ENCODE peak calls at places on chromosomes 1 and 21, in six cellular contexts. G is Peyer's patch; Y is CD4-positive, CD25-positive, alpha-beta regulatory T cell; W is RWPE1; A is pancreas; X is SK-N-SH. E is an unnamed sample.

GRCh38 chr1:44044071-44044801 is 13.0 kb upstream of the SLC6A9 start:
- DNase-seq in W (no peak), Y (no peak), A (no peak), G (no peak), X (no peak), E (no peak)

GRCh38 chr1:46300673-46301405 is 2.6 kb downstream of the LRRC41 start:
- DNase-seq in X (no peak), Y (no peak), G (peak; percentile 44), W (no peak), A (no peak), E (no peak)

GRCh38 chr1:79469121-79469520 is 462.6 kb upstream of the ADGRL4 start:
- DNase-seq in X (peak; percentile 17), Y (no peak), W (no peak), G (no peak), A (no peak), E (no peak)

GRCh38 chr1:113531321-113531720 is 141.0 kb downstream of the MAGI3 start:
- DNase-seq in W (no peak), A (no peak), Y (no peak), G (no peak), X (no peak), E (no peak)

GRCh38 chr1:57655161-57655560 is 231.3 kb upstream of the DAB1 start:
- DNase-seq in A (no peak), W (no peak), X (no peak), Y (no peak), G (no peak), E (no peak)

GRCh38 chr21:46268371-46268770 is 17.0 kb downstream of the MCM3AP start:
- DNase-seq in Y (no peak), X (no peak), G (no peak), A (no peak), W (no peak), E (no peak)

GRCh38 chr1:119947468-119947867 is 51.2 kb upstream of the ADAM30 start:
- DNase-seq in Y (no peak), W (no peak), A (no peak), X (no peak), G (no peak), E (peak; percentile 39)

GRCh38 chr1:95018602-95019369 is 54.0 kb downstream of the ALG14 start:
- DNase-seq in W (peak; percentile 30), G (no peak), A (no peak), Y (no peak), X (no peak), E (no peak)

GRCh38 chr1:145690587-145691558 is 16.3 kb downstream of the PDZK1 start:
- DNase-seq in A (no peak), G (no peak), Y (no peak), W (peak; percentile 25), X (no peak), E (peak; percentile 69)

GRCh38 chr1:53390261-53390660 is 62.4 kb upstream of the LRP8 start:
- DNase-seq in X (no peak), A (no peak), Y (no peak), W (no peak), G (peak; percentile 62), E (no peak)

GRCh38 chr1:170581041-170581440 is 49.1 kb downstream of the GORAB start:
- DNase-seq in A (no peak), X (no peak), G (no peak), W (no peak), Y (no peak), E (no peak)

GRCh38 chr1:235920596-235921375 is 54.1 kb upstream of the LYST start:
- DNase-seq in Y (no peak), W (no peak), A (no peak), G (no peak), X (peak; percentile 53), E (no peak)

GRCh38 chr1:46043491-46044017 is 88.9 kb downstream of the PIK3R3 start:
- DNase-seq in X (no peak), A (no peak), Y (no peak), W (no peak), G (peak; percentile 78), E (no peak)

GRCh38 chr21:39696620-39697019 is 48.4 kb upstream of the IGSF5 start:
- DNase-seq in Y (no peak), G (peak; percentile 64), X (no peak), A (peak; percentile 81), W (no peak), E (no peak)

GRCh38 chr1:91731815-91732214 is 154.1 kb downstream of the TGFBR3 start:
- DNase-seq in A (no peak), W (peak; percentile 51), Y (no peak), X (no peak), G (no peak), E (no peak)

GRCh38 chr1:39866767-39867166 is 16.5 kb downstream of the TRIT1 start:
- DNase-seq in Y (no peak), X (no peak), A (no peak), G (no peak), W (no peak), E (no peak)

GRCh38 chr21:16169102-16169511 is 439.3 kb downstream of the USP25 start:
- DNase-seq in A (no peak), X (no peak), W (no peak), Y (no peak), G (no peak), E (no peak)

GRCh38 chr1:204506969-204507316 is 9.3 kb upstream of the MDM4 start:
- DNase-seq in A (peak; percentile 73), X (peak; percentile 43), G (peak; percentile 92), W (peak; percentile 74), Y (peak; percentile 79), E (peak; percentile 49)

GRCh38 chr1:7478797-7479499 is 292.1 kb upstream of the VAMP3 start:
- DNase-seq in G (peak; percentile 84), Y (no peak), X (no peak), A (peak; percentile 52), W (no peak), E (peak; percentile 22)

GRCh38 chr1:59908682-59909081 is 17.9 kb downstream of the CYP2J2 start:
- DNase-seq in Y (no peak), W (no peak), A (no peak), X (no peak), G (peak; percentile 51), E (no peak)

GRCh38 chr1:86773331-86774288 is 69.2 kb downstream of the SH3GLB1 start:
- DNase-seq in G (no peak), X (no peak), Y (no peak), W (peak; percentile 66), A (no peak), E (no peak)

GRCh38 chr21:42568834-42569731 is 55.4 kb downstream of the SLC37A1 start:
- DNase-seq in X (no peak), G (peak; percentile 41), A (peak; percentile 41), W (no peak), Y (no peak), E (no peak)

GRCh38 chr21:39180429-39181019 is 2.7 kb downstream of the PSMG1 start:
- DNase-seq in A (no peak), X (no peak), W (no peak), Y (no peak), G (no peak), E (no peak)

GRCh38 chr1:53715478-53715877 is 23.5 kb downstream of the GLIS1 start:
- DNase-seq in G (no peak), X (peak; percentile 64), W (no peak), Y (no peak), A (no peak), E (no peak)

GRCh38 chr21:40717008-40717407 is 129.9 kb downstream of the DSCAM start:
- DNase-seq in G (no peak), A (no peak), Y (no peak), W (no peak), X (no peak), E (no peak)

GRCh38 chr1:93904228-93904627 is 5.0 kb downstream of the GCLM start:
- DNase-seq in G (no peak), X (no peak), A (no peak), Y (no peak), W (no peak), E (no peak)

GRCh38 chr1:92210701-92211100 is 7.0 kb upstream of the C1orf146 start:
- DNase-seq in X (no peak), A (no peak), W (no peak), G (no peak), Y (no peak), E (no peak)

GRCh38 chr1:154446292-154446691 is 41.1 kb downstream of the IL6R start:
- DNase-seq in W (no peak), X (no peak), Y (no peak), A (no peak), G (no peak), E (no peak)

GRCh38 chr1:36351222-36351977 is 28.0 kb upstream of the EVA1B start:
- DNase-seq in W (peak; percentile 68), A (no peak), G (no peak), X (peak; percentile 88), Y (no peak), E (no peak)
- H3K27ac ChIP-seq in W (peak overlapping the region; percentile 92), A (no peak overlapping the region), G (peak overlapping the region; percentile 55), X (peak overlapping the region; percentile 100), Y (peak overlapping the region; percentile 48), E (peak overlapping the region; percentile 95)

DNA sequence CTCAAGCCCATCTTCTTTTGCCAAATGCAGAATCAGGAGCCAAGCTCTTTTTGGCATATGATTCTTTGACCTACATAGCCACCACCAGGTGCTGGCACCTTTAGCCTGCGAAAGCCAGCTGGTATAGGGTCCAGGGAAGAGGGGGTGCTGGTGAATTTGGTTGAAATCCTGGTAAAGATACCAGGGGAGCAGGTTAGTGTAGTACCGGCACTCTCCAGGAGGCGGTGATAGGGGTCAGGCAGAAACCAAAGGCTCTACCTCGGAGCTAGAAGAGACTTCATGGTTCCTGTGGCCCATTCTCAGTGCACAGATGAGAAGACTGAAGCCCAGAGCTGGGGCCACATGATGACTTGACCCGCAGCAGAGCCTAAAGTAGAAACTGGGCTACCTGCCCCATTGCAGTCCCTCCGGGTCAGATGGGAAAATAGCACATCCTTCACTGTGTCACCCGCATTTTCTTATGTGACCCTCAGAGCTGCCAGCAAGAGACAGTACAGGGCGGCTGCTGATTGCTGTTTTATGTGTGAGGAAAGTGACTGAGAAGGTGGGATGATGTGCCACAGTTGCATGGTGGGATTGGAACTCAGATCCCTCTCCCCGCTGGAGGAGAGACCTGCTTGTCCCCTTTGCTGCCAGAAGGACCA is 36.0 kb upstream of the IL19 start:
- DNase-seq in X (peak; percentile 83), Y (peak; percentile 67), G (peak; percentile 86), W (peak; percentile 64), A (peak; percentile 57), E (no peak)
- H3K27ac ChIP-seq in X (no peak overlapping the region), Y (peak overlapping the region; percentile 30), G (peak overlapping the region; percentile 63), W (no peak overlapping the region), A (no peak overlapping the region), E (no peak overlapping the region)

DNA sequence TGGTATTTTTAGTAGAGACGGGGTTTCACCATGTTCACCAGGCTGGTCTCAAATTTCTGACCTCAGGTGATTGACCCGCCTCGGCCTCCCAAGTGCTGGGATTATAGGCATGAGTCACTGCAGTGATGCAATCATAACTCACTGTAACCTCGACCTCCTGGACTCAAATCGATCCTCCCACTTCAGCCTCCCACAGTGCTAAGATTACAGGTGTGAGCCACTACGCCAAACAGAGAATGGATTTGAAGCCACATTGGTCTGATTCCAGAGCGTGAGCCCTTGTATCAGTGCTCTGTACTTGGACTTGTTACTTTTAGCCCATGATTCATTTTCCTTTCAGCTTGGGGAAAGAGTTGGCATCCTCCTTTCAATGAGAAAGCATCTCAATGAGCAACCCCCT is 14.9 kb upstream of the ZNF683 start:
- DNase-seq in G (peak; percentile 66), X (no peak), Y (no peak), A (no peak), W (no peak), E (no peak)
- H3K27ac ChIP-seq in G (no peak overlapping the region), X (no peak overlapping the region), Y (no peak overlapping the region), A (no peak overlapping the region), W (peak overlapping the region; percentile 61), E (no peak overlapping the region)

DNA sequence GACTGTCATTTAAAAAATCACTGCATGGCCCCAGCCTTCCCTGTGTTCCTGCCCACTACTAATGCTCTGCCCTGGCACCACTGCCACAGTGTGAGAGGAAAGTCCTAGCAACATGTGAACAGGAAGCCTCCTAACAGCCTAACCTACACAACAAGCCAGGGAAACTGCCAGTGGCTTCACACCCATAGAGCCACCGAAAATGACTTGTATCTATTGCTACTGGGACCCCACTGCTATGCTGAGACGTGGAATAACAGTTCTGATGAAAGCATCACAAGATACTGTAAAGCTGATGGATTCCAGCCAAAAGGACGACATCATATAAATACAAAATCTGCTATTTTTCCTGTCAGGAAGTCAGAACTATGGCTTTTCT is 74.9 kb downstream of the JAK1 start:
- DNase-seq in Y (no peak), W (no peak), A (no peak), X (no peak), G (no peak), E (no peak)
- H3K27ac ChIP-seq in Y (peak overlapping the region; percentile 11), W (no peak overlapping the region), A (no peak overlapping the region), X (no peak overlapping the region), G (no peak overlapping the region), E (no peak overlapping the region)